ENCODE peak calls at places on chromosome 22, in seven cellular contexts. I is neural progenitor cell, M is spleen, L is testis, K is pancreas, E is transverse colon, H is lower lobe of right lung. N is an unnamed sample. For H3K4me1, the result is how much of the 10 kb centered on the place peaks cover.

GRCh38 chr22:47515384-47516125 is 753.1 kb downstream of the TBC1D22A start:
- DNase-seq in I (no peak), M (no peak), L (no peak), K (no peak), E (no peak), H (no peak), N (no peak)

GRCh38 chr22:19959043-19959586 is 17.5 kb upstream of the TXNRD2 start:
- DNase-seq in I (peak), M (peak), L (peak), K (peak), E (peak), H (peak), N (peak)

GRCh38 chr22:26847816-26848215 is 190.4 kb downstream of the MIAT start:
- DNase-seq in I (no peak), M (no peak), L (no peak), K (no peak), E (no peak), H (no peak), N (no peak)

GRCh38 chr22:19974935-19975706 is 33.5 kb upstream of the TXNRD2 start:
- DNase-seq in I (no peak), M (no peak), L (no peak), K (no peak), E (no peak), H (no peak), N (peak)

GRCh38 chr22:21626735-21627469 is 2.9 kb downstream of the YDJC start:
- DNase-seq in I (no peak), M (no peak), L (no peak), K (no peak), E (no peak), H (no peak), N (no peak)

GRCh38 chr22:25085930-25086901 is 113.4 kb upstream of the CRYBB3 start:
- DNase-seq in I (no peak), M (no peak), L (peak), K (no peak), E (no peak), H (no peak), N (peak)

GRCh38 chr22:37520754-37521153 is 1.5 kb upstream of the CARD10 start:
- DNase-seq in I (no peak), M (no peak), L (peak), K (no peak), E (no peak), H (no peak), N (no peak)

GRCh38 chr22:47883757-47884156 is 1121.3 kb downstream of the TBC1D22A start:
- DNase-seq in I (no peak), M (no peak), L (no peak), K (no peak), E (no peak), H (no peak), N (no peak)

GRCh38 chr22:47593911-47594311 is 831.5 kb downstream of the TBC1D22A start:
- DNase-seq in I (no peak), M (no peak), L (no peak), K (no peak), E (no peak), H (no peak), N (no peak)

GRCh38 chr22:19916006-19916405 is 25.6 kb upstream of the COMT start:
- DNase-seq in I (no peak), M (no peak), L (no peak), K (no peak), E (no peak), H (no peak), N (no peak)

GRCh38 chr22:35743466-35743865 is 25.8 kb downstream of the APOL5 start:
- DNase-seq in I (no peak), M (no peak), L (no peak), K (no peak), E (no peak), H (no peak), N (no peak)

GRCh38 chr22:20186871-20187546 is 36.2 kb upstream of the CCDC188 start:
- DNase-seq in I (no peak), M (no peak), L (no peak), K (no peak), E (no peak), H (no peak), N (no peak)

GRCh38 chr22:27089303-27089702 is 431.9 kb downstream of the MIAT start:
- DNase-seq in I (no peak), M (no peak), L (no peak), K (no peak), E (no peak), H (no peak), N (no peak)

GRCh38 chr22:23832226-23833016 is 6.4 kb downstream of the DERL3 start:
- DNase-seq in I (no peak), M (peak), L (no peak), K (no peak), E (no peak), H (peak), N (no peak)

DNA sequence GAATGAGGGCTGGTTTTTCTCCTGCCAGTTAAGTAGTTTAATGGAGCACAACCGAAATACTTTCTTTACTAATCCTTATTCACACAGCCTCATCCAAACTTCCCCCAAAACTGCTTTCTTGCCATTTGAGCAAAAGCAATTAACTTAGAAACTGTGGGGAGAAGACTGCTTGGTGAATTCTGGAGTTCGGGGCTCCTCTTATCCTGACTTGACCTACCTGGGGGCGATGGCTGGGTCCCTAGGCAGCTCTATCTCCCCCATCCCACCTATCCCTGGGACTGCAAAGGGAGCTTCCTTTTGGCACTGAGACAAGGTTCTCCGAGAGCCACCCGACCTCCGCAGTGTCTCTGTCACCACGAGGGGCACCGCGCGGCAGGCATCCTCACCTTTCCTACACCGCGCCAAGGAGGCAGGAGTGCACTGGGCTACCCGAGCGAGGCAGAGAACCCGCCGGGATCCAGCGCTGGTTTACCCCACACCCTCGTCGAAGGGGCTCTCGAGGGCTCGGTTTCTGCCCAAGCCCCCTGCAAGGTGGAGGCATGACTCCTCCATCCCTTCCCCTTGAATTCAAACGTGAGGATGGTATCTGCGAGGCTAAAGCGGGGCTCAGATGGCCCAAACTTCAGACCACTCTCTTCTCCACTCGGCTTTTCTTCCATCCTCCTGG is 731 bp downstream of the DESI1 start:
- DNase-seq in I (peak), M (peak), L (peak), K (peak), E (peak), H (peak), N (peak)
- H3K4me1 ChIP-seq in I (under half), M (under half), L (under half), K (under half), E (under half), H (under half), N (under half)

DNA sequence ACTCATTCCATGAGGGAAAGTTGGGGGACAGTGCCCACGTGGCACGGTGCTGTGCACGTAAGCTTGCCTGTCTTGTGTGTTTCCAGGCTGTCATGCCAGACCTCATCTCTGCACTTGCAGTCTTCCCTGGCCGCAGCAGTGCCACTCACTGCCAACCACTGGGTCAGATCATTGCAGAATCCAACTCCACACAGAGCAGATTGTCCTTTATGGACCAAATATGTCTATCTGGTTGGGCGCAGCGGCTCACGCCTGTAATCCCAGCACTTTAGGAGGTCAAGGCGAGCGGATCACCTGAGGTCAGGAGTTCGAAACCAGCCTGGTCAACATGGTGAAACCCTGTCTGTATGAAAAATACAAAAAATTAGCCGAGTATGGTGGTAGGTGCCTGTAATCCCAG is 4.4 kb upstream of the PPARA start:
- DNase-seq in I (no peak), M (no peak), L (no peak), K (no peak), E (no peak), H (no peak), N (no peak)
- TF ChIP-seq CTCF in I (no peak), M (no peak), L (no peak), K (no peak), E (no peak), H (no peak), N (no peak)

DNA sequence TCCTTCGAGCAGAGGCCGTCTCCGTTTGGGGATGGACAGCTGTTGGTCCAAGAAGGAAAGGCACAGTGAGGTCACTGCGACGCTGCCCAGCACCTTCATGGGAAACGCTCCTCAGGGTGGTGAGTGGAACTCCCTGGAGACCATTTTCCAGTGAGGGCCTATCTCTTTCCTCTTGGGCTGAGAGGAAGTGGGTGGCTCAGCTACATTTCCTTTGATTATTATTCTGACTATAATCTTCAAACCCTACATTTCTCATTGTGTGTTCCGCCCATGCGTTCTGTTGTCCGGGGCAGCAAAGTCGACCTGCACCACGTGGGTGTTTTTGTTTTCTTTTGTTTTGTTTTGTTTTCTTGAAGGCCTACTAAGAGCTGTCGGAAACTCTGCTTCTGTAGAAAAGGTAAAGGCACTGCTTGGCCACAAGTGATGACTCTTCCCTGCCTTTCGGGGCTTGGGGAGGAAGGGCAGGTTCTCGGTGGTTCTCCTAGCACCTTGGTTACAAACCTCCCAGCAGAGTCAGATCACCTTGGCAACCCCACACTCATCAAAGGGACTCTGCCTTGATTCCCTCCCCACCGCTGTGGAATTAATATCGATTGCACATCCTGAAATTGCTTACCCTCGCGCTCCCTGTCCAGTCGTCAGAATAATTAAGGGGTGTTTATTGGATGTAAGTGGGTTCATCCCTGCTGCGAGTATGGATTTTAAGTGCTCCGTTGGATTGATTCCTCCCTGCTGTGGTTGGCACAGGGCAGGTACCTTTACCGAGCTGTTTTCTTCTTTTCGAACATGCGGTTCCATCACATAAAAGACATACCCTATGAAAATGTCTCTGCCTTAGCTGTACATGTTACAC is 7.2 kb downstream of the PARVB start:
- DNase-seq in I (no peak), M (no peak), L (no peak), K (no peak), E (no peak), H (peak), N (no peak)
- H3K4me3 ChIP-seq in I (no peak), M (peak), L (no peak), K (no peak), E (no peak), H (no peak), N (no peak)

GRCh38 chr22:46001046-46001425 is 24.1 kb upstream of the WNT7B start:
- DNase-seq in I (no peak), M (peak), L (no peak), K (no peak), E (no peak), H (peak), N (peak)
- H3K4me1 ChIP-seq in I (under half), M (half or more), L (half or more), K (under half), E (under half), H (half or more), N (under half)

N was measured in BE2C.